ENCODE peak calls at places on chromosomes 4 and X, in four cellular contexts. S is HepG2, H is K562, F is GM12878. D is an unnamed sample.

GRCh38 chr4:41406051-41406516 is 131.9 kb upstream of the LIMCH1 start:
- DNase-seq in S (no peak), H (no peak), F (no peak), D (no peak)

GRCh38 chr4:89664521-89664920 is 172.4 kb downstream of the SNCA start:
- DNase-seq in H (no peak), S (no peak), F (no peak), D (no peak)

GRCh38 chr4:684611-685010 is 4.3 kb downstream of the SLC49A3 start:
- DNase-seq in S (no peak), F (no peak), H (no peak), D (no peak)

GRCh38 chrX:1610166-1610565 is 4.7 kb upstream of the ASMT start:
- DNase-seq in H (no peak), S (no peak), F (no peak), D (no peak)

GRCh38 chrX:16836371-16836770 is 33.8 kb downstream of the RBBP7 start:
- DNase-seq in F (no peak), S (peak), H (peak), D (peak)

GRCh38 chrX:117854806-117855205 is 261.8 kb downstream of the KLHL13 start:
- DNase-seq in S (no peak), F (no peak), H (no peak), D (no peak)

GRCh38 chr4:38101563-38101962 is 141.4 kb downstream of the PTTG2 start:
- DNase-seq in F (no peak), S (no peak), H (no peak), D (no peak)

GRCh38 chr4:101393256-101393655 is 45.9 kb upstream of the PPP3CA start:
- DNase-seq in S (peak), H (no peak), F (no peak), D (no peak)

GRCh38 chr4:60757986-60758385 is 442.1 kb upstream of the ADGRL3 start:
- DNase-seq in H (no peak), F (no peak), S (no peak), D (no peak)

GRCh38 chr4:152109585-152110509 is 349.0 kb upstream of the GATB start:
- DNase-seq in S (no peak), H (no peak), F (no peak), D (no peak)

GRCh38 chr4:99816611-99817309 is at the start of gene DAPP1:
- DNase-seq in F (peak), H (no peak), S (no peak), D (no peak)

GRCh38 chr4:90393215-90393614 is 266.0 kb downstream of the CCSER1 start:
- DNase-seq in F (no peak), S (no peak), H (no peak), D (no peak)

GRCh38 chr4:138697771-138698170 is 317.8 kb upstream of the NOCT start:
- DNase-seq in F (no peak), S (no peak), H (no peak), D (no peak)

DNA sequence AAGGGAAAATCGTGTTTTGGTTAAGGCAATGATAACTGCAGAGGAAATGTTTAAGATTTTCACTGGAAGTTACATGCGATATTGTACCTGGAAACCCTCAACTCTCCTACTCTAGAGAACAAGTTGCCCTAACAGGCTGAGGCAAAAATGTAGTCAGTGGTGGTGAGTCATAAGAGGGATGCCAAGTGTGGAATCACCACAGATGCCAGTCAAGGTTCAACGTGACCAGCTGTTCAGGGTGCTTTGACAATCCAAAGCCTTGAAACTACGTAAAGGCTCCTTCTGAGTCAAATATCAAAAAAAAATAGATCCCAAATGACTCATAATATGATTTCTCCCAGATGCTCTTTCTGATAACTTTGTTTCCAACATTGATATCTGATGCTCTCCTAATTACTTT is 77.9 kb upstream of the AFF2 start:
- DNase-seq in F (no peak), S (no peak), H (no peak), D (no peak)
- TF ChIP-seq TARDBP in F (no peak), S (no peak), H (no peak), D (no peak)

DNA sequence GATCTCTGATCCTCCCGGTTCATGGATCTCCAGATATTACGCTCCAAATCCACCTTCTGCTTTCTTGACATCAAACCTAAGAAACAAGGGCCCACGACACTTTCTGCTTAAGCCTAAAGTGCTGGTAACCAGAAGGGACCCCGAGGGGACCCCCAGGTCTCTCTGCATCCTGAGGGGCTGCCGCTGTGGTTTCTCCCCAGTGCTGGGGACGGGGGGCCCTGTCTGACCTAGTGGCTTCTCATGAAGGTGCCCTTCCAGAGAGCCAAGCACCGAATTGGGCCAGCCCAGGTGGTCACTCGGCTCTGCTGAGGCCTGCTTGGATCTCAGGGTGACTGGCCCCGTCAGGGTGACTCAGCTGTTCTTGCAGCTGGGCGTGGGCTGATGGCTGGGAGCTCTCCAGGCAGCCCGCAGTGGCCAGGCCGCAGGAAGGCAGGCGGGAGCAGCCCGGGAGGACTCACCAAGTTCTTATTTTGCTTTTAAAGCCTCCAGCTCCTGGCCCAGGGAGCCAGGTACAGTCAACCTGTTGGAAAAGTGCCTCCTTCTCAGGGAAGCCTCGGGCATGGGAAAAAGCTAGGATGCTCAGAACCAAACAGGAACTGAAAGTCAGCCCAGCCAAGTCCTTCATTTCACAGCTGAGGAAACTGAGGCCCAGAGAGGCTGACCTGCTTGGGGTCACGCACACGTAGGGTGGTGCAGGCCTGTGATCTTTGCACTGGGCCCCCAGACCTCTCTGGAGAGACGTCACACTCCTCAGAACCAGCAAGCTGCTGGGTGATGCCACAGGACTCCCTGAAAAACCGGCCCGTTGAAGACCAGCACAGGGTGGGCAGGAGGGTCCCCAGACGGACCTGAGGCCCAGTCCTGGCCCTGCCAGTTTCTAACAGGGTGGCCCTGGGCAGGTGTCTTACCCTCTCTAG is 16.7 kb downstream of the BLOC1S4 start:
- DNase-seq in H (peak), F (no peak), S (peak), D (no peak)
- TF ChIP-seq TARDBP in H (no peak), F (no peak), S (no peak), D (no peak)

GRCh38 chrX:132413459-132413858 is 75.4 kb downstream of the MBNL3 start:
- DNase-seq in F (no peak), S (peak), H (peak), D (peak)
- TF ChIP-seq TARDBP in F (no peak), S (no peak), H (no peak), D (no peak)

GRCh38 chr4:69323284-69323683 is 43.0 kb downstream of the UGT2B28 start:
- DNase-seq in H (no peak), S (no peak), F (no peak), D (no peak)

GRCh38 chr4:69321153-69321729 is 41.0 kb downstream of the UGT2B28 start:
- DNase-seq in S (no peak), F (no peak), H (no peak), D (no peak)

DNA sequence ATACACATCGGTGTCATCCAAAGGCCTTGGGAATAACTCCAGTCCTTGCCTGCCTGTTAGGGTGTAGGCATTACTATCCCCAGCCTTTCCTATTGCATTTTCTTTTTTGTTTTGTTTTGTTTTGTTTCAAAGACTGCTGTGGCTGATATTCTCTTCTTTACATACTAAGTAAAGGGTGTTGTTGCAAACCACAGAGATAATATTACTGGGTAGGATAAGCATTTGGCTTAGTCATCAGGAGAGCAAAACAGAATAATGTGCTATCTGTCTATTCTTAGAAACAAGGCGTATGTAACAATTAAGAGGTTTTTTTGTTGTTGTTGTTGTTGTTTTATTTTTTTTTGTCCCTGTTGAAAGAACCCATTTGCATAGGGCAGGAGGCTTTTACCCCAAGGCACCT is 41.8 kb downstream of the UGT2B28 start:
- DNase-seq in H (no peak), S (no peak), F (no peak), D (no peak)
- TF ChIP-seq TARDBP in H (no peak), S (no peak), F (no peak), D (no peak)

GRCh38 chrX:35728481-35728880 is 69.7 kb upstream of the MAGEB16 start:
- DNase-seq in H (no peak), F (no peak), S (no peak), D (no peak)
- TF ChIP-seq TARDBP in H (no peak), F (no peak), S (no peak), D (no peak)

GRCh38 chr4:2827071-2827873 is 16.4 kb upstream of the ADD1 start:
- DNase-seq in H (no peak), F (no peak), S (no peak), D (no peak)

GRCh38 chr4:2824329-2825183 is 19.1 kb upstream of the ADD1 start:
- DNase-seq in H (no peak), S (no peak), F (no peak), D (no peak)

GRCh38 chr4:2825184-2825506 is 18.5 kb upstream of the ADD1 start:
- DNase-seq in F (no peak), S (no peak), H (no peak), D (no peak)

GRCh38 chr4:2823671-2824328 is 19.8 kb upstream of the ADD1 start:
- DNase-seq in F (no peak), H (no peak), S (no peak), D (no peak)

DNA sequence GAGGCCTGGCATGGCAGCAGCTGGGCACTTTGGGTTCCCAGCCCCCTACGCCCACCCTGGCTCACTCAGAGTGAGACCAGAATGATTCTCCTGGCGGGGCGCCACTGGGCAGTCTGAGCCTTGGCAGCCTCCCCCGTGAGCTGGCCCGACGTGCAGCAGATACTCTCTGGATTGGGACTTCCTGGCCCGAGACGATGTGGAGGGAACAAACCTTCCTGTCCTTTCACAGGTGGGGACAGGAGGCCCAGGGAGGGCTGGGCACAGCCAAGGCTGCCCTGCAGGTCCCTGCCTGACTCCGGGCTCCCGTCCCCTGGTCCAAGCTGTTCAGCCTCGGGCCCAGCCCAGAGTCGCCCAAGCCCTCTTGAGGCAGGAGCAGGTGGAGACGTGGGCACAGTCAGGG is 17.9 kb upstream of the ADD1 start:
- DNase-seq in F (no peak), S (no peak), H (no peak), D (no peak)
- TF ChIP-seq TARDBP in F (no peak), S (no peak), H (no peak), D (no peak)

DNA sequence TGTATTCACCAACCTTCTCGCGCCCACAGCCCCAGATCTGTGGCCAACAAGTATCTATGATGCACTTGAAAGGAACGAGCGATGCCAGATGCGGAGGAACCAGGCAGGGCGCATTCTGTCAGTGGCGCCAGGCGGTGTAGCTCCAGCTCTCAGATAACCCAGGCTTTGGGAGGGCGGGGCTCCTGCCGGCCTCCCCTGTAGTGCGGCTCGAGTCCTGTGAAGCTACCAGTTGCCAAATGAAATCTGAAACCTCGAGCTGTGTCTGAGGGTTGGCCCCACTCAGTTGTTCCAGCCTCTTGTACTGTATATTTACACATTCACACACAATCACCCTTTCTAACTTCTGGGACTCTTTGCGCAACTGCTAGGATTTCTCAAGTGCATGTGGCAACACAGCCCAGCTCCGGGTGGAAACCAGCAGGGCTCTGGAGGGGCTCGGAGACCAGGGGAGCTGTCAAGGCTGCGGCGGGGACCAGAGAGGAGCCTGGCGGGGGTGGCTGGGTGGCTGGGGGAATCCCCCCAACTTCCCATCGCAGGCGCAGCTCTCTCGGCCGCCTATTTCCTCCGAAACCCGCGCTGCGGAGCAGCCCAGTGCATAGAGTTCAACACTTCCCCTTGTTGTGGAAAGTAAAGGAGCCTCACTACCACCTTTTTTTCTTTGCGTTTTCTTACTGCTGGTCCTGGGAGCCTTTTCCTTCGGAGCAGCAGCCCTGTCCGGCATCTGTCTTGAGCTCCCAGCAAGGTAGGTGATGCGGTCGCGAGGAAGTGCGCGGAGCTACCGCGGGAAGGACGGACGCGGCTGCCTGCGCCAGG is at the start of gene ARHGAP24:
- DNase-seq in F (peak), H (peak), S (peak), D (peak)
- TF ChIP-seq TARDBP in F (no peak), H (no peak), S (peak), D (no peak)